ENCODE peak calls at places on chromosomes 3 and 15, in eight cellular contexts. L is A673; G is MM.1S; A is activated CD8-positive, alpha-beta T cell treated with anti-CD3 and anti-CD28 coated beads for 36 hours; V is astrocyte; Z is tibial artery; R is BE2C; D is IMR-90. C is an unnamed sample.

GRCh38 chr3:112149136-112149535 is 16.1 kb upstream of the GCSAM start:
- DNase-seq in V (no peak), L (no peak), G (no peak), D (no peak), A (no peak), Z (no peak), R (no peak), C (no peak)

GRCh38 chr3:55795736-55796135 is 308.6 kb upstream of the WNT5A start:
- DNase-seq in A (no peak), R (no peak), L (no peak), G (no peak), Z (no peak), V (peak), D (peak), C (no peak)

GRCh38 chr3:146834917-146835316 is 229.8 kb upstream of the PLSCR5 start:
- DNase-seq in R (no peak), D (no peak), G (no peak), A (no peak), L (no peak), Z (no peak), V (peak), C (no peak)

GRCh38 chr3:8851703-8852102 is 82.3 kb upstream of the OXTR start:
- DNase-seq in D (peak), V (peak), L (no peak), A (no peak), R (no peak), Z (no peak), G (no peak), C (no peak)

GRCh38 chr15:71780349-71780976 is 29.9 kb upstream of the NR2E3 start:
- DNase-seq in A (peak), R (peak), D (peak), G (peak), V (peak), L (peak), Z (peak), C (peak)

GRCh38 chr3:112987710-112988334 is 3.0 kb upstream of the GTPBP8 start:
- DNase-seq in Z (no peak), A (no peak), R (no peak), V (no peak), L (no peak), G (no peak), D (no peak), C (no peak)

GRCh38 chr3:20173844-20174410 is 12.1 kb downstream of the SGO1 start:
- DNase-seq in A (no peak), G (no peak), D (no peak), Z (no peak), L (peak), V (no peak), R (no peak), C (no peak)

GRCh38 chr15:43483306-43484128 is 9.4 kb downstream of the TP53BP1 start:
- DNase-seq in A (no peak), G (no peak), L (peak), V (no peak), Z (no peak), D (no peak), R (no peak), C (no peak)

GRCh38 chr3:193343726-193344222 is 34.8 kb downstream of the ATP13A5 start:
- DNase-seq in D (no peak), G (no peak), L (no peak), V (no peak), Z (no peak), A (no peak), R (no peak), C (no peak)

GRCh38 chr15:59994855-59995557 is 9.1 kb upstream of the FOXB1 start:
- DNase-seq in R (no peak), Z (no peak), V (no peak), A (peak), G (no peak), L (no peak), D (no peak), C (peak)

GRCh38 chr3:15899438-15899837 is 101.7 kb upstream of the ANKRD28 start:
- DNase-seq in R (no peak), L (peak), G (no peak), A (no peak), Z (no peak), V (peak), D (peak), C (no peak)

GRCh38 chr3:190840146-190840545 is 22.3 kb downstream of the GMNC start:
- DNase-seq in R (no peak), V (peak), Z (no peak), G (peak), A (no peak), D (peak), L (no peak), C (no peak)

GRCh38 chr3:44186111-44186672 is 55.5 kb upstream of the TOPAZ1 start:
- DNase-seq in D (no peak), A (no peak), G (peak), Z (no peak), L (no peak), R (no peak), V (no peak), C (no peak)

GRCh38 chr3:156614642-156615511 is 59.5 kb upstream of the TIPARP start:
- DNase-seq in Z (no peak), L (peak), D (peak), A (no peak), V (peak), R (no peak), G (peak), C (no peak)

GRCh38 chr15:82014989-82015388 is 30.8 kb downstream of the MEX3B start:
- DNase-seq in L (no peak), V (no peak), Z (no peak), G (no peak), D (peak), A (no peak), R (no peak), C (no peak)

GRCh38 chr3:66656608-66657007 is 155.8 kb upstream of the LRIG1 start:
- DNase-seq in G (no peak), V (no peak), Z (no peak), D (no peak), R (no peak), A (no peak), L (no peak), C (no peak)

GRCh38 chr3:178155521-178155920 is 380.7 kb upstream of the KCNMB2 start:
- DNase-seq in V (no peak), A (peak), Z (no peak), G (no peak), L (no peak), D (no peak), R (peak), C (no peak)
- TF ChIP-seq CTCF in V (no peak), A (no peak), Z (no peak), G (peak), L (peak), D (no peak), R (peak), C (no peak)

DNA sequence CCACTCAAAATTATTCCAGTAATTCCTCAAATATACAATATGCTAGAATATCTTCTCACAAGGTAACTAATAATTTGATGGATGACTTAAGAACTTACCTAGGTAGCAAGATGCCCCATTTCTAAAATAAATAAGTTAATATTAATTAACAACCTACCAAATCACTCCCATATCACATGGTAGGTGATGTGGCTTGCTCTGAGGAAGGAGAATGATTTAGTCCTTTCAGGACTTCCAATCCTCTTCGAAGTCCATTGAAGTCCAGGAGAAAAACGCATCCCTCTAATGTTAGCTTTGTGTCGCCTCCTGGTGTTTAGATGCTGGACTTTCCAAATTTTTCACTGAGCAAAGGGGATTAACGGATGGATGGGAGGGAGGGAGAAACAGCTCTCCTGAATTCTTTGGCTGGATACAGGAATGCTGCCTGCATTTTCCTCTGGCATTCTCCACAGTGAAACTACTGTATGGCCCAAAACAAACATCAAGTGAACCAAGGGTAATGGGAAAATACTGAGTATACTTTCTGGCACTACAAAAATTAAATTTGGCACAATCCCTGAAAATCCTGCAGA is 58.6 kb downstream of the PRICKLE2 start:
- DNase-seq in D (no peak), A (no peak), G (no peak), L (peak), R (peak), Z (no peak), V (peak), C (no peak)
- TF ChIP-seq CTCF in D (peak), A (no peak), G (no peak), L (peak), R (peak), Z (peak), V (peak), C (peak)

DNA sequence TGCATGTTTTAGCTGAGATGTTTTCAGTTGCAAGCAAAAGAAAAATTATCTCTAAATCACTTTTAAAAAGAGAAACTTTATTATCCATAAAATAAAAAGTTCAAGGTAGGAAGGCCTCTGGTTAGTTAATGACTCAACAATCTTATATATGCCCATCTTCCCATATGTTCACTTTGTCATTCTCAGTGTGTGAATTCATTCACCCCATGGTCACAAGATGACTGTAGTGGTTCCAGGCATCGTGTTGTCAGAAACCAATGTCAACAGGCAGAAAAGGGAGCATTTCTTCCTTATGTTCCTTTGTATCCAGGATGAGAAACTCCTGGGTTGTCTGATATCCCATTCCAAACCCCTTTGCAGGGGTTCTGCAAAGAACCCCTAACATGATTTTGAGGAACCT is 119.9 kb upstream of the RAP2B start:
- DNase-seq in D (no peak), L (no peak), V (no peak), G (no peak), Z (no peak), A (no peak), R (no peak), C (no peak)
- TF ChIP-seq CTCF in D (no peak), L (no peak), V (no peak), G (no peak), Z (no peak), A (no peak), R (no peak), C (no peak)

DNA sequence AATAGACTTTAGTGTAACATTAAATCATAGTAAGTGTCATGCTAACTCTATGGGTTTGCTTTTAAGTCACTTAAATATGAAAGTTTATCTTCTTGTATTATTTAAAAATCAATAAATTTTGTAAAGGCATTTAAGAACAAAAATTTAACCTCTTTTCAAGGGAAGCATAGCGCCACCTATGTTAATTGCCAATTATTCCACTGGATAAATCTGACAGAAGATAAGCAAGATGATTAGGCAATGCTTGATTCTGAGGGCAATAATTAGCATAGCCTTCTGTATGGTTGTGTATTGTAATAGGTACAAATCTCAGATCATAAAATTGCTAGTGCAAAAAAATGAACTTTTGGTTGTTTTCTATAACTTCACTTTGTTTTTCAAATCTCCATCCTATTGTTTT is 560.1 kb downstream of the GRM7 start:
- DNase-seq in G (no peak), V (no peak), D (no peak), Z (no peak), L (peak), A (no peak), R (no peak), C (no peak)
- TF ChIP-seq CTCF in G (no peak), V (no peak), D (no peak), Z (no peak), L (peak), A (no peak), R (no peak), C (no peak)

DNA sequence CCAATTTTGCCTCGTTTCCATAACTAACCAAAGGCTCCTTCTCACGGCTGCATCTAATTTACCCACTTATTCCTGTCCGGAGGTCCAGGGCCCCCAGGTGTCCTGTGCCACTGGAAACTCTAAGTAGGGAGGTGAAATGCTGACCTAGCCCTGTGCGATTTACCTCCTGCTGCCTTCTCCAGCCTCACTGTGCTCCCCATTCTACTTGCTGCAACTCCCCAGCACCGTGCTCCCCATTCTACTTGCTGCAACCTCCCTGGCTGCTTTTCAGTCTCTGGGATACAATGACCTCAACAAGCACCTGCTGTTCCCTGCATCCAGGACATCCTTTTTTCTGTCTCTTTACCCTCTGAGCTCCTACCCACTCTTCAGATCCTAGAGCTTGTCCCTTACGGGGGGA is 254.7 kb upstream of the PROK2 start:
- DNase-seq in V (no peak), Z (no peak), D (no peak), L (no peak), G (no peak), A (no peak), R (no peak), C (no peak)
- TF ChIP-seq CTCF in V (no peak), Z (no peak), D (no peak), L (no peak), G (no peak), A (no peak), R (no peak), C (no peak)

GRCh38 chr3:165619077-165619476 is 218.1 kb downstream of the BCHE start:
- DNase-seq in V (no peak), Z (no peak), A (no peak), L (no peak), R (no peak), G (no peak), D (no peak), C (no peak)

GRCh38 chr3:165622356-165622755 is 214.9 kb downstream of the BCHE start:
- DNase-seq in Z (no peak), L (no peak), R (no peak), V (no peak), A (no peak), G (no peak), D (no peak), C (no peak)

DNA sequence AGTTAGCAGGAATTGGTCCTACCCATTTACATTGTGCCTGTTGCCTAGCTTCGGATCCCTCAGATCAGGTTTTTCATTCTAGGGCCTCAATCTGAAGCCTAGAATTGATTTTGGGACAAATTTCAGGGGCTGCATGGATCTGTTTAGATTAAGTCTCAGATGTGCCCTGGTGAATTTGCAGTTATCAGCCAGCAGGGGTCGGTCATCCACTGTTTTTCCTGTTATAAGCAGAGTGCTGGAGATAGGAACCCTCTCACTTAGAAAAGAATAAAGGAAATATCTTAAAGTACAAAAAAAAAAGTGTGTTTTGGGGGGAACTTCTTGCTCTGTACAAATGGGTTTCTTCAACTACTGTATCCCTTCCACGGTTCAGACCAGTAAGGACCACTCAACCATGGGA is 212.5 kb downstream of the BCHE start:
- DNase-seq in Z (no peak), R (no peak), G (peak), D (peak), A (no peak), V (no peak), L (peak), C (no peak)
- TF ChIP-seq CTCF in Z (no peak), R (peak), G (peak), D (peak), A (no peak), V (peak), L (peak), C (peak)

DNA sequence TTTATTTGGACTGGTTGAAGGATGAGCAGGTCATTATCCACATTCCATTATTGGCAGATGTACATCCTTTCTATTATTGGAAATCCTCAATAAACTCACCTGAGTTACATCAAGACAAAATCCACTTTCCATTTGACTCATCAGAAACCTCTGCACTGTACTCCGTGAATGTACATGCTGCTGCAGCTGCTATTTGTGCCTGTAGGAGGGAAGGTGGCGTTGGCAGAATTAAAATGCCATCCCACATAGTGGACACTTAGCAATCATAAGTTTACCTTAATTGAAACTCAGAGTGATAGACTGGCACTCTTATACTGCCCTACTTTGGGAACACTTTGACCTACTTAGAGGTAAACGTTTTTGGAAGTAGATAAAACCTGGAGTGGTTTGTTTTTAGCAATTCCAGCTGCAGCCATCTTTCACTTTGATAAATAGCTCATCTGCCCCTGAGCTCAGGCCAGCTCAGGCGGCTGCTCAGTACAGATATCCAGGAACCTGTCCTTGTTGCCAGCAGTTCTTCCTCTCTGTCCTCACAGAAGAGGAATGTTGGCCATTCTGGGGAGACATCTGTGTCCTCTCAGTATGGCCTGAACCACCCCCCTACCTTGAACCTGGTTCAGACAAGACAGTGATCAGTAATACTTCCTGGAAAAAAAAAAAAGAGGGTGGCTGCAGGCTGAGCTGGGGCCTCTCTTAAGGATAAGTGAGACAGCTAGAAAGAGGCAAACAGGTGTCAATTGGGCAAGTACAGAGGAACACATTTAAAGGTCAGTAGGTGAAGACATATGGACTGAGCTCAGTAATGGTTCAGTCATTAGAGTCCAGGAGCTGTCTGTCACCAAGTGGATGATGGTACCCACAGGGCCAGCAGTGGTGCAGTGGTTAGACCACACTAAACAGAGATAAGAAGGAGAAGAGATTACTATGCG is 153.4 kb upstream of the UMPS start:
- DNase-seq in L (no peak), V (no peak), D (no peak), R (no peak), A (no peak), G (no peak), Z (no peak), C (no peak)
- TF ChIP-seq CTCF in L (no peak), V (no peak), D (no peak), R (no peak), A (no peak), G (no peak), Z (no peak), C (no peak)

DNA sequence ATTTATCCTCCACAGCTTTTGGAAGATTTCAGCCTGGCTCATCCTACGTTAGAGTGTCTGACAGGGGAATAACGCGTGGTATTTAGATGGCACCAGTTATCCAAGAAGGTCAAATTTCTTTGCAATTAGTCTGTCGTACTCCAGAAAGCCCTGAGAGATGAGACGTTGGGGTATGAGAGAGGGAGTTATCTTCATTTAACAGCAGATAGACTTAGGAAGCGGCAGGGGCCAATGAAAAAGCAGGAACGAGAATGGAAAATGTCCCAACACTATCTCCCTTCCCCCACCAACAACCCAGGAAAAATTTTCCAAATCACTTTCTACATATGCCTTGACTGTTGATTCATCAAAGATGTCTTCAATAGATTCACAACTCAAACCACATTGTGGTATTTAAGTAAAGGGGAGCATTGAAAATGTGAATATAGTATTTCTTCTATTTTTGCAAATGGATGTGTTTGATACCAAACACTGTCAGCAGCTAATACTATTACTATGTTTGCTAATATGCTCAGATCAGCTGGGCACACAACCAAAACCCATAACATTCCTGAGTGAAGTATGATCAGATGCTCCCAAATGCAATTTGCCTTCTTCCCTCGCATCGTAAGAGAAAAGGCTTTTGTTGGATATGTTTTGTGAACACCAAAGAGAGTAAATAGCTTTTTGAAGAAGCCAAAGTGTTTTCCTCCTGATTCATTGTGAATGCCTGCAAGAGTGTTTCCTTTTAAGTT is 13.3 kb upstream of the GREM1 start:
- DNase-seq in R (no peak), A (no peak), G (no peak), D (peak), V (peak), Z (no peak), L (no peak), C (no peak)
- TF ChIP-seq CTCF in R (no peak), A (no peak), G (no peak), D (no peak), V (no peak), Z (no peak), L (no peak), C (no peak)

C was measured in glutamatergic neuron.